ENCODE peak calls at places on chromosomes 16 and 17, in eight cellular contexts. Z, T, E, D, X, F, Q and J are unnamed samples.

GRCh38 chr17:39700148-39700987 is 504 bp downstream of the ERBB2 start:
- DNase-seq in F (no peak), E (peak; percentile 17), D (peak; percentile 46), Q (peak; percentile 27), T (no peak), X (no peak), Z (peak; percentile 25), J (peak; percentile 49)

GRCh38 chr16:85514601-85515318 is 98.4 kb upstream of the GSE1 start:
- DNase-seq in X (peak; percentile 93), E (peak; percentile 94), T (no peak), D (peak; percentile 95), Z (peak; percentile 96), F (peak; percentile 86), Q (peak; percentile 76), J (peak; percentile 97)

GRCh38 chr16:19502395-19503131 is 19.3 kb downstream of the GDE1 start:
- DNase-seq in Q (peak; percentile 84), X (peak; percentile 79), F (no peak), Z (peak; percentile 84), T (peak; percentile 34), D (peak; percentile 54), E (peak; percentile 79), J (no peak)

GRCh38 chr17:5418858-5419355 is 555 bp downstream of the NUP88 start:
- DNase-seq in F (no peak), T (no peak), Q (peak; percentile 76), D (no peak), X (peak; percentile 45), Z (peak; percentile 41), E (peak; percentile 84), J (no peak)

GRCh38 chr16:28069921-28070794 is 6.6 kb upstream of the GSG1L start:
- DNase-seq in E (no peak), Q (no peak), D (no peak), Z (peak; percentile 9), F (peak; percentile 6), X (no peak), T (no peak), J (no peak)

GRCh38 chr16:71853413-71853812 is 7.6 kb downstream of the ATXN1L start:
- DNase-seq in Z (no peak), X (no peak), E (no peak), Q (no peak), D (no peak), F (no peak), T (no peak), J (no peak)

GRCh38 chr16:75550211-75550662 is 5.8 kb downstream of the TMEM231 start:
- DNase-seq in D (no peak), T (no peak), E (peak; percentile 86), Q (peak; percentile 71), F (no peak), X (peak; percentile 44), Z (peak; percentile 26), J (peak; percentile 79)

GRCh38 chr16:66476328-66477027 is 49.4 kb downstream of the BEAN1 start:
- DNase-seq in X (no peak), F (no peak), Z (no peak), E (no peak), T (no peak), D (no peak), Q (peak; percentile 22), J (peak; percentile 38)

GRCh38 chr17:76054112-76054476 is 18.2 kb downstream of the SRP68 start:
- DNase-seq in F (no peak), E (peak; percentile 93), Q (peak; percentile 61), T (no peak), X (peak; percentile 87), D (no peak), Z (peak; percentile 49), J (no peak)

GRCh38 chr17:38914741-38915638 is 10.4 kb upstream of the LASP1NB start:
- DNase-seq in E (no peak), D (no peak), X (no peak), Q (peak; percentile 83), Z (no peak), T (peak; percentile 10), F (no peak), J (no peak)

GRCh38 chr17:80724723-80725388 is 180.2 kb downstream of the RPTOR start:
- DNase-seq in Q (no peak), E (peak; percentile 58), T (no peak), D (peak; percentile 74), X (peak; percentile 90), Z (peak; percentile 84), F (peak; percentile 64), J (peak; percentile 78)

GRCh38 chr17:69779378-69780214 is 295.4 kb upstream of the KCNJ16 start:
- DNase-seq in Z (peak; percentile 69), X (peak; percentile 49), D (no peak), F (peak; percentile 52), Q (no peak), T (no peak), E (peak; percentile 73), J (no peak)

GRCh38 chr16:59021751-59022150 is 287.6 kb upstream of the GOT2 start:
- DNase-seq in Z (peak; percentile 44), Q (no peak), X (peak; percentile 27), T (no peak), E (peak; percentile 5), F (no peak), D (peak; percentile 2), J (no peak)

GRCh38 chr17:48869821-48870318 is 22.7 kb upstream of the ATP5MC1 start:
- DNase-seq in E (no peak), Q (no peak), Z (no peak), T (no peak), X (no peak), F (no peak), D (no peak), J (no peak)

GRCh38 chr16:81810894-81811538 is 31.9 kb downstream of the PLCG2 start:
- DNase-seq in Q (no peak), X (no peak), F (no peak), D (no peak), E (peak; percentile 7), Z (no peak), T (no peak), J (no peak)

GRCh38 chr17:80815151-80815561 is 176.5 kb upstream of the CHMP6 start:
- DNase-seq in Z (no peak), X (no peak), F (no peak), Q (no peak), E (no peak), T (peak; percentile 12), D (no peak), J (no peak)

GRCh38 chr16:4591706-4592470 is 22.8 kb downstream of the UBALD1 start:
- DNase-seq in D (no peak), X (no peak), Q (no peak), Z (no peak), F (no peak), T (no peak), E (no peak), J (no peak)

GRCh38 chr16:1019234-1019933 is 37.8 kb downstream of the SOX8 start:
- DNase-seq in F (no peak), Q (no peak), E (no peak), T (no peak), X (peak; percentile 3), D (no peak), Z (no peak), J (peak; percentile 92)

GRCh38 chr17:76547183-76547641 is 7.4 kb downstream of the PRCD start:
- DNase-seq in Z (peak; percentile 88), E (peak; percentile 65), X (peak; percentile 90), Q (peak; percentile 73), D (peak; percentile 85), F (peak; percentile 49), T (no peak), J (no peak)

GRCh38 chr16:73006021-73006420 is 41.9 kb downstream of the ZFHX3 start:
- DNase-seq in D (no peak), E (peak; percentile 45), Z (no peak), Q (no peak), F (no peak), T (no peak), X (peak; percentile 12), J (no peak)

GRCh38 chr17:2438823-2439222 is 38.0 kb upstream of the MNT start:
- DNase-seq in T (no peak), Z (peak; percentile 85), Q (no peak), D (no peak), X (peak; percentile 81), E (no peak), F (peak; percentile 16), J (no peak)

GRCh38 chr16:88327566-88328312 is 55.0 kb upstream of the ZNF469 start:
- DNase-seq in Z (no peak), X (no peak), E (no peak), D (no peak), T (no peak), F (no peak), Q (no peak), J (no peak)

GRCh38 chr17:33436321-33436720 is 143.2 kb upstream of the ASIC2 start:
- DNase-seq in Z (peak; percentile 54), F (no peak), X (peak; percentile 62), Q (no peak), E (peak; percentile 36), D (no peak), T (no peak), J (no peak)